ENCODE peak calls at places on chromosomes 13 and 19, in four cellular contexts. One of them, this sample, is unnamed.

GRCh38 chr19:31118292-31118925 is 230.8 kb downstream of the TSHZ3 start:
- DNase-seq in HL-60: no peak
- DNase-seq in spleen: no peak
- DNase-seq in glutamatergic neuron: no peak
- DNase-seq in this sample: no peak

GRCh38 chr19:38924383-38924782 is 6.2 kb downstream of the SARS2 start:
- DNase-seq in spleen: peak
- DNase-seq in HL-60: no peak
- DNase-seq in glutamatergic neuron: no peak
- DNase-seq in this sample: no peak

GRCh38 chr19:12289790-12290065 is 5.0 kb downstream of the ZNF44 start:
- DNase-seq in spleen: no peak
- DNase-seq in HL-60: no peak
- DNase-seq in glutamatergic neuron: no peak
- DNase-seq in this sample: no peak

GRCh38 chr13:98752111-98752941 is at the start of gene SLC15A1:
- DNase-seq in spleen: no peak
- DNase-seq in HL-60: no peak
- DNase-seq in glutamatergic neuron: peak
- DNase-seq in this sample: peak

GRCh38 chr13:41935501-41935900 is 25.4 kb downstream of the VWA8 start:
- DNase-seq in glutamatergic neuron: no peak
- DNase-seq in spleen: no peak
- DNase-seq in HL-60: no peak
- DNase-seq in this sample: no peak

GRCh38 chr19:17841810-17842662 is 5.7 kb downstream of the JAK3 start:
- DNase-seq in spleen: peak
- DNase-seq in HL-60: no peak
- DNase-seq in glutamatergic neuron: peak
- DNase-seq in this sample: peak

GRCh38 chr13:60412909-60413616 is 16.0 kb downstream of the TDRD3 start:
- DNase-seq in glutamatergic neuron: no peak
- DNase-seq in HL-60: no peak
- DNase-seq in spleen: no peak
- DNase-seq in this sample: no peak

GRCh38 chr13:44837250-44837649 is 152.0 kb downstream of the NUFIP1 start:
- DNase-seq in spleen: no peak
- DNase-seq in HL-60: no peak
- DNase-seq in glutamatergic neuron: no peak
- DNase-seq in this sample: no peak

GRCh38 chr19:45729774-45730388 is 815 bp downstream of the FBXO46 start:
- DNase-seq in spleen: no peak
- DNase-seq in glutamatergic neuron: no peak
- DNase-seq in HL-60: no peak
- DNase-seq in this sample: no peak

GRCh38 chr19:49431330-49431749 is 6.2 kb downstream of the GFY start:
- DNase-seq in HL-60: no peak
- DNase-seq in spleen: no peak
- DNase-seq in glutamatergic neuron: no peak
- DNase-seq in this sample: no peak

GRCh38 chr19:1237027-1237659 is 662 bp downstream of the CBARP start:
- DNase-seq in HL-60: no peak
- DNase-seq in glutamatergic neuron: no peak
- DNase-seq in spleen: no peak
- DNase-seq in this sample: peak

GRCh38 chr19:4522291-4523002 is 4.2 kb upstream of the PLIN4 start:
- DNase-seq in glutamatergic neuron: no peak
- DNase-seq in spleen: no peak
- DNase-seq in HL-60: no peak
- DNase-seq in this sample: no peak

GRCh38 chr19:4206818-4207484 is 22.4 kb upstream of the EBI3 start:
- DNase-seq in HL-60: no peak
- DNase-seq in spleen: no peak
- DNase-seq in glutamatergic neuron: no peak
- DNase-seq in this sample: no peak

GRCh38 chr13:94112731-94113130 is 366.8 kb downstream of the DCT start:
- DNase-seq in glutamatergic neuron: no peak
- DNase-seq in HL-60: no peak
- DNase-seq in spleen: no peak
- DNase-seq in this sample: no peak
- TF ChIP-seq CTCF in glutamatergic neuron: no peak
- TF ChIP-seq CTCF in HL-60: no peak
- TF ChIP-seq CTCF in spleen: no peak
- TF ChIP-seq CTCF in this sample: no peak

DNA sequence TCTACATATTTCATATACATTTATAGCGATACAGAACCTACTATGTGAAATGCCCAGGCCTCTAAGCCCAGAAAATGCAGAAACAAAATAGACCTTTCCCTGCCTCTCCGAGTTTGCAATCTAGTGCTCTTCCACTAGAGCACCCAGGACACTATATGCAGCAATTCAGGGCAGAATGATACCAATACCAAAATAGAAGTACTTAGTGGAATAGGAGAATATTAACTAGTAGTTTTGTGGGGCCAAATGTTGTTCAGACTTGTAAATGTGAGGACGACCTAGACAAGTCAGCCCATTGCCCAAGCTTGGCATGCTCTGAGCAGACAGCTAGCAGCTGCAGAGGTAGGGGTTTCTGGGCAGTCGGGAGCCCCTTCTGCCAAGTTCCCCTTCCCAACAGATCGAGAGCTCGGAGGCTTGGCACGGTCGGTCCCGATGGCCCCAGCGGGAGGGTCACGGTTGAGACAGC is 35.8 kb upstream of the FLT1 start:
- DNase-seq in spleen: no peak
- DNase-seq in HL-60: peak
- DNase-seq in glutamatergic neuron: no peak
- DNase-seq in this sample: no peak
- TF ChIP-seq CTCF in spleen: no peak
- TF ChIP-seq CTCF in HL-60: no peak
- TF ChIP-seq CTCF in glutamatergic neuron: no peak
- TF ChIP-seq CTCF in this sample: no peak

GRCh38 chr13:113400621-113401451 is 36.9 kb upstream of the GRTP1 start:
- DNase-seq in spleen: no peak
- DNase-seq in glutamatergic neuron: no peak
- DNase-seq in HL-60: no peak
- DNase-seq in this sample: no peak

GRCh38 chr13:113404366-113404722 is 40.4 kb upstream of the GRTP1 start:
- DNase-seq in spleen: no peak
- DNase-seq in glutamatergic neuron: no peak
- DNase-seq in HL-60: no peak
- DNase-seq in this sample: no peak

GRCh38 chr13:113401452-113402415 is 37.8 kb upstream of the GRTP1 start:
- DNase-seq in HL-60: no peak
- DNase-seq in glutamatergic neuron: no peak
- DNase-seq in spleen: no peak
- DNase-seq in this sample: no peak

GRCh38 chr13:113403255-113404104 is 39.5 kb upstream of the GRTP1 start:
- DNase-seq in spleen: no peak
- DNase-seq in glutamatergic neuron: no peak
- DNase-seq in HL-60: no peak
- DNase-seq in this sample: no peak

DNA sequence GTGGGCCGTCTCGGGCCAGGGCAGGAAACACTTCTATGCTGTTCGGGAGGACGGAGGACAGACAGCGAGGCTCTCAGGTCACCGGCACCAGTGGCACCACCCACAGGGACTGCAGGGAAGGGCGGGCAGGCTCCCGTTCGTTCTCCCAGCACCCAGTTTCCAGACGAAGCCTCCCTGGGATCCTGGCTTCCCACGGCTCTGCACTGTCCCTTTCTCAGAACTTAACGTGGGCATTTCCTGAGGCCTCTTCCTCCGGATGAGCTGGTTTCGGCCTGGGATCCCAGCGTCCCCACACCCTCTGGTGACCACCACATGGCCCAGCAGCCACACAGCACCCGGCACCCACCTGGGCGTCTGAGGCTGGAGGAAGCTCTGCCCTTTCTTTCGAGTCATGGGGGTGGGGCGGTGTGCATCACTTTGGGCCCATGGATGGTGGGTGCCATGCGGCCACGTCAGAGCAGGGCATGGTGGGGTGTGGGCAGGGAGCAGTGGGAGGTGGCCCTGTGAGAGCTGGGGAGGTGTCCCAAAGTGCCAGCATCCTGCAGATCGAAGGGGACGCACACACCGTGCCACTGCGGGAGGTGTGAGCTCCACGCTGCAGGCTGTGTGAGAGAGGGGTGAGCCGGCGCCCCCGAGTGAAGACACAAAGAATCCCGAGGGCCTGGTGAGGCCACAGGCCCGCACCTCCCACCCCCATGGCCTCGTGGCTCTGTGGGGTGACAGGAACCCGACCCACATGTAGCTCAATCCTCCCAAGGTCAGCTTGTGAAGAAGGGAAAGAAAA is 38.7 kb upstream of the GRTP1 start:
- DNase-seq in HL-60: no peak
- DNase-seq in glutamatergic neuron: no peak
- DNase-seq in spleen: no peak
- DNase-seq in this sample: no peak
- TF ChIP-seq CTCF in HL-60: no peak
- TF ChIP-seq CTCF in glutamatergic neuron: no peak
- TF ChIP-seq CTCF in spleen: no peak
- TF ChIP-seq CTCF in this sample: no peak

DNA sequence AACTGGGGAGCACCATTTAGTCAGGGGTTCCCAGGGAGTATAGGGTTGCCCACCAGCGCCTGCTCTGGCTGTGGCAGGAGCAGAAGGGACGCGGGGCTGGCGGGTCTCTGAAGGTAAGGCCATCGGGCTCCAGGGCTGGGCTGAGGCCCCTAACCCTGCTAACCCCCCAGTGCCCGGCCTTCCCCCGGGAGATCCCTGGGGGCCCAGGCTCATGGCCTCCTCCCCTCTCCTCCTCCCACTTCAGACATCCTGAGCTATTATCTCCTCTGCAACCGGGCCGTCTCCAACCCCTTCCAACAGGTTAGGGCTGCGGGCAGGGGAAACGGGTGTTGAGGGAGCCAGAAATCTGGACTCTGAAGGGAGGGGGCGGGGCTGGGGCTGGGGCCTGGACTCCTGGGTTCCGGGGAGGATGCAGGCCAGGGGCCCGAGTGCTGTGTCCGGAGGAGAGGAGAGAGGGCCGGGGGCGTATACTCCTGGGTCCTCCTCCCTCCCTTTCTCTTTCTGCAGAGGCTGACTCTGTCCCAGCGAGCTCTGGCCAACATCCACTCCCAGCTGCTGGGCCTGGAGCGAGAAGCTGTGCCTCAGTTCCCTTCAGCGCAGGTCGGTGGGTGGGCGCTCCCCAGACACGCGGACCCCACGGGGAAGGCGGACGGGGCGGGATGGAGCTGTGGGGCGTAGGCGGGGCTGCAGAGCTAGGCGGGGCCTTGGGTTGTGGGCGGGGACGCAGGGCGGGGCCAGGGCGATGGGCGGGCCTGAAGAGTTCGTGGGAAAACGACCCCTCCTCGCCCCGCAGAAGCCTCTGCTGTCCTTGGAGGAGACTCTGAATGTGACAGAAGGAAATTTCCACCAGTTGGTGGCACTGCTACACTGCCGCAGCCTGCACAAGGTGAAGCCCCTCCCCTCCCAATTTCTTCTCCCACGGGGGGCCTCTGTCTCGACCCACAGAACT is 15.3 kb downstream of the TTYH1 start:
- DNase-seq in HL-60: peak
- DNase-seq in spleen: peak
- DNase-seq in glutamatergic neuron: peak
- DNase-seq in this sample: peak
- TF ChIP-seq CTCF in HL-60: no peak
- TF ChIP-seq CTCF in spleen: no peak
- TF ChIP-seq CTCF in glutamatergic neuron: no peak
- TF ChIP-seq CTCF in this sample: peak

GRCh38 chr19:28913626-28914025 is 299.3 kb downstream of the UQCRFS1 start:
- DNase-seq in HL-60: no peak
- DNase-seq in glutamatergic neuron: no peak
- DNase-seq in spleen: no peak
- DNase-seq in this sample: no peak

GRCh38 chr19:28920269-28921066 is 292.5 kb downstream of the UQCRFS1 start:
- DNase-seq in spleen: no peak
- DNase-seq in HL-60: no peak
- DNase-seq in glutamatergic neuron: peak
- DNase-seq in this sample: no peak

GRCh38 chr19:28914173-28914572 is 298.8 kb downstream of the UQCRFS1 start:
- DNase-seq in glutamatergic neuron: no peak
- DNase-seq in HL-60: no peak
- DNase-seq in spleen: no peak
- DNase-seq in this sample: no peak

GRCh38 chr19:28917661-28918060 is 295.3 kb downstream of the UQCRFS1 start:
- DNase-seq in HL-60: no peak
- DNase-seq in glutamatergic neuron: no peak
- DNase-seq in spleen: no peak
- DNase-seq in this sample: no peak

DNA sequence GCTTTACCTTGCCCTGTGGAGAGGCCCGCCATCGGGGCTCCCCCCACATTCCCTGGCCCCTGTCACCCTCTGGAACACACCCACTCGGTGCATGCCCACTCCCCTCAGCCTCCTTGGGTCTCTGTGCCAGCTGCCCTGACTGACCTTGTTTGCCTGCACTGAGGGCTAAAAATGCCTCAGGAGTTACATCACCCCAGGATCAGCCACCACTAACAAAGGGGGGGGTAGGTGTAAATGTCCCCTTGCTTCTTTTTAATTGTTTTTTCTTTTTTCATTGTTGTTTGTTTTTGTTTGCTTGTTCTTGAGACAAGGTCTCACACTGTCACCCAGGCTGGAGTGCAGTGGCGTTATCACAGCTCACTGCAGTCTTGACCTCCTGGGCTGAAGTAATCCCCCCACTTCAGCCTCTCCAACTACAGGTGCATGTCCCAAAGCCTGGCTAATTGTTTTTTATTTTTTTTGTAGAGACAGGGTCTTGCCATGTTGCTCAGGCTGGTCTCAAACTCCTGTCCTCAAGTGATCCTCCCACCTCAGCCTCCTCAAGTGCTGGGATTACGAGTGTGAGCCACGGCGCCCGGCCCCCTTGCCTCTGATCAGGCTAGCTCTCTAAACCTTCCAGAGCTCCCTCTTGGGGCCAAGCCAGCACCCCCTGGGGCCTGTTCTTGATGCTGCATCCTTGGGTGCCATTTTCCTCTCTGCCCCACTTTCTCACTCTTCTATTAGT is 297.1 kb downstream of the UQCRFS1 start:
- DNase-seq in HL-60: no peak
- DNase-seq in glutamatergic neuron: no peak
- DNase-seq in spleen: no peak
- DNase-seq in this sample: no peak
- TF ChIP-seq CTCF in HL-60: no peak
- TF ChIP-seq CTCF in glutamatergic neuron: no peak
- TF ChIP-seq CTCF in spleen: no peak
- TF ChIP-seq CTCF in this sample: no peak

DNA sequence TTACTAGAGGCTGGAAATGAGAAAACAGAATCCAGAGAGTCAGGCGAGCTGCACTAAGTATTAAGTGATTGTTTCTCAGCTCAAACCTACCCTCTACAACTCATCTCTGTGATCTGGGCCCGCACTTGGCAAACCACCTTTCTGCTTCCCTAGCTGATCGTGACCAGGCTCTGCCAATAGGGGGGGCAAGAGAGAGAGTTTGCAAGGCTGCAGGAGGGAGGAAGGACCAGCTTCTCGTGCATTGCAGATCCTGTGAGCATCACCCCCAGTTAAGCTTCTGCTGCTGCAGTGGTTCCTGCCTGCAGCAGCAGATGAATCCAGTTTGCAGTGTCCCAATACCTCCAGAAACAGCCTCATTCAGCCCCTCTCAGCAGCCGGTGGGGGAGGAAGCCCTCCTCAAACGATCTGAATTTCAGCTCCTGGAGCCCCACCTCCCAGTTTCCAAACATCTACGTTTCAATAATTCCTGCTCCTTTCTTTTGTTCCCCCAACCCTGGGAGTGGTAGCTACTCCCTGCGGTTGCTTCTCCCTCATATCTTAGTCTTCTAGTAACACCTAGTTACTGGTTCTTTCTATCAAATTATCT is 20.0 kb downstream of the XRCC1 start:
- DNase-seq in glutamatergic neuron: peak
- DNase-seq in HL-60: peak
- DNase-seq in spleen: peak
- DNase-seq in this sample: peak
- TF ChIP-seq CTCF in glutamatergic neuron: peak
- TF ChIP-seq CTCF in HL-60: peak
- TF ChIP-seq CTCF in spleen: peak
- TF ChIP-seq CTCF in this sample: peak